ENCODE peak calls at places on chromosomes 5 and 9, in four cellular contexts. One of them, this sample, is unnamed.

GRCh38 chr9:70409280-70409679 is 5.2 kb downstream of the KLF9 start:
- DNase-seq in ovary: no peak
- DNase-seq in amygdala: no peak
- DNase-seq in body of pancreas: no peak
- DNase-seq in this sample: no peak

GRCh38 chr5:72920690-72921089 is 35.2 kb upstream of the FCHO2 start:
- DNase-seq in ovary: no peak
- DNase-seq in amygdala: no peak
- DNase-seq in body of pancreas: no peak
- DNase-seq in this sample: no peak

GRCh38 chr9:25702536-25702935 is 24.3 kb upstream of the TUSC1 start:
- DNase-seq in ovary: no peak
- DNase-seq in amygdala: no peak
- DNase-seq in body of pancreas: no peak
- DNase-seq in this sample: no peak

GRCh38 chr5:116360008-116360853 is 214.4 kb downstream of the SEMA6A start:
- DNase-seq in ovary: peak
- DNase-seq in amygdala: no peak
- DNase-seq in body of pancreas: peak
- DNase-seq in this sample: peak

GRCh38 chr5:146240951-146241350 is 37.5 kb downstream of the RBM27 start:
- DNase-seq in ovary: no peak
- DNase-seq in amygdala: no peak
- DNase-seq in body of pancreas: no peak
- DNase-seq in this sample: no peak

GRCh38 chr5:148186248-148187003 is 16.4 kb upstream of the SPINK6 start:
- DNase-seq in ovary: no peak
- DNase-seq in amygdala: no peak
- DNase-seq in body of pancreas: no peak
- DNase-seq in this sample: no peak

GRCh38 chr5:68424799-68425537 is 209.4 kb downstream of the PIK3R1 start:
- DNase-seq in ovary: no peak
- DNase-seq in amygdala: no peak
- DNase-seq in body of pancreas: no peak
- DNase-seq in this sample: no peak

GRCh38 chr5:179373101-179373934 is 28.1 kb upstream of the ADAMTS2 start:
- DNase-seq in ovary: peak
- DNase-seq in amygdala: no peak
- DNase-seq in body of pancreas: no peak
- DNase-seq in this sample: no peak

This sample was measured in substantia nigra.